ENCODE peak calls at places on chromosomes 3 and 15, in nine cellular contexts. P is LoVo, I is GM12865, B is AG10803, V is HEK293T, W is DMS 273 treated with DMSO at 0.1 percent for 48 hours, F is iris pigment epithelial cell, Q is left lung, O is amniotic stem cell. X is an unnamed sample.

GRCh38 chr15:44183363-44183762 is 11.7 kb downstream of the FRMD5 start:
- DNase-seq in B (no peak), P (no peak), I (no peak), O (no peak), V (no peak), Q (no peak), F (no peak), W (no peak), X (no peak)

GRCh38 chr3:69161587-69162196 is 39.3 kb upstream of the LMOD3 start:
- DNase-seq in W (no peak), O (no peak), F (peak), Q (no peak), P (peak), B (peak), I (peak), V (peak), X (peak)

GRCh38 chr15:39591141-39591895 is 10.4 kb downstream of the THBS1 start:
- DNase-seq in O (no peak), Q (no peak), B (peak), P (no peak), V (no peak), I (no peak), W (no peak), F (no peak), X (peak)

GRCh38 chr3:142981108-142981507 is 17.6 kb upstream of the PAQR9 start:
- DNase-seq in Q (no peak), O (no peak), F (no peak), I (no peak), W (peak), B (no peak), V (no peak), P (no peak), X (no peak)

GRCh38 chr3:118485693-118486092 is 549.0 kb downstream of the IGSF11 start:
- DNase-seq in O (no peak), F (no peak), V (no peak), I (peak), B (no peak), W (no peak), P (no peak), Q (no peak), X (no peak)

GRCh38 chr3:43307226-43307625 is 20.9 kb downstream of the SNRK start:
- DNase-seq in F (peak), V (no peak), W (no peak), Q (no peak), B (peak), O (no peak), P (no peak), I (no peak), X (no peak)

GRCh38 chr3:195748661-195749060 is 27.9 kb downstream of the MUC20 start:
- DNase-seq in Q (peak), W (no peak), O (no peak), P (no peak), I (no peak), F (no peak), B (no peak), V (no peak), X (no peak)

GRCh38 chr15:98727115-98728040 is 79.0 kb downstream of the IGF1R start:
- DNase-seq in V (peak), F (peak), B (peak), P (peak), W (no peak), O (peak), Q (peak), I (no peak), X (peak)

GRCh38 chr15:42141246-42141645 is 15.2 kb downstream of the PLA2G4F start:
- DNase-seq in W (no peak), O (no peak), F (no peak), I (no peak), V (no peak), B (no peak), Q (no peak), P (no peak), X (no peak)

GRCh38 chr3:35296533-35296932 is 342.8 kb upstream of the ARPP21 start:
- DNase-seq in F (no peak), W (no peak), Q (no peak), O (no peak), I (peak), P (no peak), V (no peak), B (no peak), X (no peak)

GRCh38 chr3:151879037-151879436 is 5.6 kb downstream of the SUCNR1 start:
- DNase-seq in O (no peak), Q (no peak), P (no peak), V (no peak), B (no peak), W (no peak), F (no peak), I (no peak), X (no peak)

GRCh38 chr15:53710906-53711305 is 48.6 kb downstream of the WDR72 start:
- DNase-seq in W (no peak), F (no peak), I (no peak), Q (no peak), P (no peak), V (no peak), B (no peak), O (no peak), X (no peak)

GRCh38 chr15:95499397-95499796 is 831.1 kb upstream of the NR2F2 start:
- DNase-seq in B (no peak), O (no peak), W (no peak), V (no peak), F (no peak), Q (no peak), P (no peak), I (no peak), X (no peak)

GRCh38 chr3:97835761-97836160 is 13.9 kb downstream of the CRYBG3 start:
- DNase-seq in B (peak), P (no peak), I (no peak), F (peak), W (no peak), O (no peak), V (no peak), Q (no peak), X (no peak)